ENCODE peak calls at places on chromosomes 13 and 19, in six cellular contexts. M is heart left ventricle, W is thyroid gland, Z is coronary artery, A is astrocyte of the spinal cord, N is lower leg skin. F is an unnamed sample.

GRCh38 chr13:113545931-113546516 is 38.5 kb upstream of the TFDP1 start:
- DNase-seq in Z (peak), W (no peak), A (no peak), M (no peak), N (no peak), F (no peak)

GRCh38 chr13:19289180-19289579 is 107.6 kb upstream of the TUBA3C start:
- DNase-seq in N (no peak), A (no peak), W (no peak), Z (no peak), M (no peak), F (no peak)

GRCh38 chr19:39296055-39296645 is at the start of gene IFNL1:
- DNase-seq in Z (no peak), M (no peak), W (no peak), A (no peak), N (no peak), F (no peak)

GRCh38 chr19:18428173-18428836 is 9.1 kb downstream of the SSBP4 start:
- DNase-seq in M (no peak), A (no peak), W (no peak), N (no peak), Z (no peak), F (no peak)

GRCh38 chr13:81726037-81726726 is 1385.3 kb upstream of the SPRY2 start:
- DNase-seq in Z (no peak), W (no peak), N (no peak), M (no peak), A (no peak), F (no peak)

GRCh38 chr13:110641055-110642015 is 26.0 kb downstream of the NAXD start:
- DNase-seq in M (no peak), N (no peak), A (peak), W (no peak), Z (no peak), F (no peak)

GRCh38 chr19:3397266-3398022 is 31.1 kb downstream of the NFIC start:
- DNase-seq in A (peak), N (no peak), M (no peak), Z (no peak), W (peak), F (no peak)

GRCh38 chr19:3047307-3048189 is 14.7 kb downstream of the TLE5 start:
- DNase-seq in N (peak), A (peak), Z (peak), M (peak), W (peak), F (no peak)

GRCh38 chr13:92225861-92226260 is 827.4 kb downstream of the GPC5 start:
- DNase-seq in M (no peak), Z (no peak), W (no peak), N (no peak), A (no peak), F (no peak)

GRCh38 chr19:19651076-19651475 is 7.6 kb upstream of the GMIP start:
- DNase-seq in A (no peak), Z (no peak), W (no peak), M (peak), N (no peak), F (no peak)

GRCh38 chr19:55484571-55485438 is at the start of gene NAT14:
- DNase-seq in A (peak), W (peak), N (no peak), M (peak), Z (no peak), F (no peak)

GRCh38 chr13:75541287-75541686 is 3.6 kb upstream of the COMMD6 start:
- DNase-seq in W (no peak), A (no peak), Z (no peak), M (no peak), N (no peak), F (no peak)

GRCh38 chr19:51047031-51047335 is 12.2 kb upstream of the KLK12 start:
- DNase-seq in A (no peak), W (no peak), N (no peak), Z (no peak), M (no peak), F (no peak)

GRCh38 chr19:54105796-54106195 is 3.1 kb downstream of the NDUFA3 start:
- DNase-seq in W (no peak), M (no peak), N (no peak), A (no peak), Z (no peak), F (no peak)

GRCh38 chr13:30158774-30159445 is 148.4 kb downstream of the KATNAL1 start:
- DNase-seq in M (no peak), A (peak), N (no peak), Z (no peak), W (no peak), F (peak)

GRCh38 chr13:109779876-109780516 is 6.4 kb downstream of the IRS2 start:
- DNase-seq in M (no peak), A (peak), N (no peak), W (no peak), Z (no peak), F (no peak)

GRCh38 chr13:48808689-48809088 is 155.0 kb downstream of the CYSLTR2 start:
- DNase-seq in N (no peak), Z (no peak), A (peak), M (no peak), W (no peak), F (no peak)

GRCh38 chr13:32824671-32825070 is 191.6 kb upstream of the KL start:
- DNase-seq in Z (no peak), W (no peak), N (no peak), M (no peak), A (peak), F (peak)

GRCh38 chr13:76723551-76724232 is 162.5 kb downstream of the KCTD12 start:
- DNase-seq in A (peak), W (no peak), N (peak), Z (no peak), M (peak), F (peak)

GRCh38 chr19:47623151-47623920 is 14.4 kb downstream of the BICRA start:
- DNase-seq in Z (no peak), W (no peak), A (no peak), M (no peak), N (no peak), F (no peak)

GRCh38 chr19:12875086-12875485 is 6.2 kb downstream of the DNASE2 start:
- DNase-seq in Z (no peak), A (no peak), M (no peak), N (no peak), W (no peak), F (no peak)

GRCh38 chr19:12872255-12872654 is 9.0 kb downstream of the DNASE2 start:
- DNase-seq in N (no peak), M (no peak), A (no peak), Z (no peak), W (no peak), F (no peak)

GRCh38 chr19:12873891-12874745 is 7.1 kb downstream of the DNASE2 start:
- DNase-seq in M (no peak), A (no peak), W (no peak), Z (no peak), N (no peak), F (no peak)

GRCh38 chr19:12871681-12872080 is 9.6 kb downstream of the DNASE2 start:
- DNase-seq in M (no peak), W (no peak), A (no peak), N (no peak), Z (no peak), F (no peak)

GRCh38 chr19:12872941-12873890 is 8.0 kb downstream of the DNASE2 start:
- DNase-seq in W (peak), A (peak), N (no peak), M (no peak), Z (no peak), F (peak)
- TF ChIP-seq CTCF in W (no peak), A (no peak), N (no peak), M (no peak), Z (no peak), F (peak)

GRCh38 chr13:100063906-100064305 is 25.0 kb upstream of the PCCA start:
- DNase-seq in M (no peak), A (no peak), Z (no peak), W (no peak), N (no peak), F (no peak)
- H3K4me3 ChIP-seq in M (no peak), A (no peak), Z (no peak), W (no peak), N (no peak), F (no peak)

GRCh38 chr13:20867408-20867807 is 35.1 kb downstream of the XPO4 start:
- DNase-seq in M (no peak), W (no peak), Z (no peak), N (no peak), A (no peak), F (no peak)

GRCh38 chr13:20873348-20873747 is 29.2 kb downstream of the XPO4 start:
- DNase-seq in W (no peak), N (no peak), A (peak), M (no peak), Z (no peak), F (no peak)

GRCh38 chr13:20870829-20871228 is 31.7 kb downstream of the XPO4 start:
- DNase-seq in N (no peak), Z (no peak), W (no peak), M (no peak), A (no peak), F (no peak)

DNA sequence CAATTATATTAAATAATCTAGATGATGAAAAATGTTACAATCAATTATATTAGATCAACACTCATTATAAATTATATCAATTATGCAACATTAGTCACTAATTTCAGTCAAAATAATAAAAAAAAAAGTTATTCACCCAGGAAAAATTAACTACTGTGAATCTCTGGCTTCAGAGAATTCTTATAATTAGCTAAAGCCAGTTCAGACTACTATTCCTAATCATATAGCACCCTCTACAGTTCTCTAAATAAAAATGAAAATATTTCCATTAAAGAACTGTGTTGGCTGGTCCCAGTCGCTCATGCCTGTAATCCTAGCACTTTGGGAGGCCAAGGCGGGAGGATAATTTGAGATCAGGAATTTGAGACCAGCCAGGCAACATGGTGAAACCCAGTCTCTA is 33.0 kb downstream of the XPO4 start:
- DNase-seq in A (no peak), M (no peak), N (no peak), Z (no peak), W (no peak), F (no peak)
- TF ChIP-seq CTCF in A (peak), M (peak), N (no peak), Z (no peak), W (no peak), F (peak)

GRCh38 chr13:51805313-51805712 is 1.4 kb upstream of the DHRS12 start:
- DNase-seq in W (no peak), M (no peak), N (no peak), A (no peak), Z (no peak), F (no peak)

GRCh38 chr13:51805925-51806324 is 2.0 kb upstream of the DHRS12 start:
- DNase-seq in N (no peak), W (no peak), A (no peak), M (no peak), Z (no peak), F (no peak)

GRCh38 chr13:51806571-51806970 is 2.6 kb upstream of the DHRS12 start:
- DNase-seq in A (peak), N (no peak), Z (no peak), M (no peak), W (no peak), F (no peak)

GRCh38 chr13:51808811-51809210 is 4.8 kb upstream of the DHRS12 start:
- DNase-seq in Z (no peak), N (no peak), W (no peak), A (no peak), M (no peak), F (no peak)

GRCh38 chr13:51807041-51807440 is 3.1 kb upstream of the DHRS12 start:
- DNase-seq in M (no peak), A (no peak), N (no peak), W (no peak), Z (no peak), F (no peak)
- H3K4me3 ChIP-seq in M (no peak), A (no peak), N (no peak), W (no peak), Z (no peak), F (no peak)

DNA sequence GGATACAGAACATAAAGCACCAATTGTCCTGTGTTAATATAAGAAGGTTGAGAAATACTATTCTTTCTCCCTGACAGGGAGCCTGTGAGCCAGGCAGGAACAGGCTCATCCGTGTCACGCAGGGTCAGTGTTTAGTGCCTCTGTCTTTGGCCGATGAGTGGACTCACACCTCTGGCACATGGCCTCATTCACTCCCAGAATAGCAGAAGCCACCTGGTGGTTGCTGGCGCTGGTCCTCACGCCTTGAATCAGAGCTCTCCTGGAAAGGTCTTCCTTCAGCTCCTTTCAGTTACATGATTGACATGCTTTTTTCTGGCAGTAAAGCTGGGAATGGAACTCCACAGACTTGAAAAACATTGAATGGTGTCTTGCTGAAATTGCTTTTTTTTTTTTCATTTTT is 28.1 kb upstream of the SIAH3 start:
- DNase-seq in W (peak), A (peak), N (no peak), M (peak), Z (no peak), F (no peak)
- TF ChIP-seq CTCF in W (no peak), A (peak), N (no peak), M (peak), Z (no peak), F (peak)

DNA sequence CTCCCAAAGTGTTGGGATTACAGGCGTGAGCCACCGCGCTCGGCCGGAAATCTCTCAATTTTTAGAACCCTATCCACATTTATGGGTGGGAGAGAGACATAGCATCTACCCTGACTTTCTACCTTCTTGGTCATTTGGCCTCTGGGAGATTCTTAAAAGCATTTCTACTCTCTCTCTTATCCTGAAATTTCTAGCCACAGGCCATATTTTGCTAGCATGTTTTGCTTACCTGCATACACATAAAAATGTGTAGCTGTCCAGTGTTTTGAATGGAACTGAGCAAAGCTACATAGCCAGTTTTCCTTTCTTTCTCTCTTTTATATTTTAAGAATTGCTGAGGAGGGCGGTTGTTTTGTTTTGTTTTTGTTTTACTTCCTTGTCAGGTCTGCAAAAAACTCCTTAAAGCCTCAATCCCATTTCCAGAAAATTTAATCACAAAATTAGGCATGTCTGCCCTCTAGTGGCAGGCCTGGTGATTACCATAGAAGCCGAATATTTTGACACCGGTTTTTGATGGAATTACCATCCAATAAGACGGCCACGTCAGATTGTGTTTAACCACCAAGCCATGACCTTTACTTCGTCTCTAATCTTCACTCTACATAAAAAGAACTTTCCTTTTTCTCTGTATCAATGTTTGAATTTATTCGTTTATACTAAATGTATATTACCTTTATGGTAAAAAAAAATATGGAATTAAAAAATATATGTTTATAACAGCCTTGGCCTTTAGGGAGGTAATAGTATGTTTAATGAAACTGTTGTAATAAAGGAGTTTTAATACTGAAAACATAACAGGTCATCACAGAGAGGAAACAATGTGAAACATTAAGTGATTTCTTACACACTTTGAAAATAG is 34.4 kb upstream of the OXGR1 start:
- DNase-seq in Z (no peak), A (peak), N (peak), W (peak), M (peak), F (no peak)
- H3K4me3 ChIP-seq in Z (no peak), A (no peak), N (no peak), W (no peak), M (no peak), F (no peak)

DNA sequence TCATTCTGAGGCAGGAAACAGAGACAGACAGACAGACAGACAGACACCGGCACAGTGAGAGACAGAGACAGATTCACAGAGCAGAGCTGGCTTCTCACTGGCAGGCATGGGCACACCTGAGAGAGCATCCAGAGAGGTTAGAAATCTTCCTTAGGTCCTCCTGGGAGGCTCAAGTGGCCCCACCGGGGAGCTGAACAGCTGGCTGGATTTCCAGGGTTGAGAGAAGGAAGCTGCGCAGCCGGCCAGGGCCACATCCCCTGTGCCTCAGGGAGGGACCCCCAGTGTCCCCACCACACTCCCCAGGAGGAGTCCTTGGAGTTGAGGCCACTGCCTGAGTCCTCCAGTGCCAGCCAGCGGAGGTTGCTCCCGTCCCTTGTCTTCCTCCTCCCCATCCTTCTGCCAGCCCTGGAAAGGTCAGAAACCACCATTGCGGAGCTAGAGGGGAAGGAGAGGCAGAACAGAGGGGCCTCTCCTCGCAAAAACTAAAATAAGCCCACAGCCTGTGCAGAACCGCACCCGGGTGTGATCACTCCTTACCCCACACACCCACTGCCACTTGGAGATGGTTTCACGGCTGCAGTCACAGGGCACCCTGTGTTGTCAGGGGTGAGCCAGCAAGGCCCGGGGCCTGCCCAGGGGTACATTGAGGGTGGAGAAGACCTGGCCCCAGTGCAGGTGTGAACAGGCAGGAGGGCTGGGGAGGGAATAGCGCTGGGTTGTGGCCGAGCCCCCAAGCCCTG is 4.2 kb downstream of the FFAR3 start:
- DNase-seq in M (no peak), N (no peak), Z (no peak), A (no peak), W (no peak), F (no peak)
- TF ChIP-seq CTCF in M (no peak), N (no peak), Z (no peak), A (no peak), W (no peak), F (no peak)

F was measured in epithelial cell of proximal tubule.